ENCODE peak calls at places on chromosomes 13 and 19, in nine cellular contexts. P, O, K, G, S, A, C, X and Z are unnamed samples.

GRCh38 chr13:49810825-49811526 is 18.5 kb upstream of the KPNA3 start:
- DNase-seq in P (no peak), O (no peak), K (no peak), G (peak), S (no peak), A (no peak), C (no peak), X (no peak), Z (no peak)

GRCh38 chr19:53308339-53308811 is 25.2 kb upstream of the ZNF845 start:
- DNase-seq in P (no peak), O (no peak), K (peak), G (peak), S (peak), A (no peak), C (no peak), X (no peak), Z (peak)

GRCh38 chr13:63938851-63939250 is 2523.2 kb upstream of the PCDH20 start:
- DNase-seq in P (no peak), O (peak), K (no peak), G (no peak), S (no peak), A (no peak), C (no peak), X (no peak), Z (no peak)

GRCh38 chr13:114064516-114065140 is 67.8 kb downstream of the RASA3 start:
- DNase-seq in P (no peak), O (no peak), K (no peak), G (no peak), S (no peak), A (no peak), C (no peak), X (no peak), Z (no peak)

GRCh38 chr13:35484384-35484783 is 7.9 kb upstream of the MAB21L1 start:
- DNase-seq in P (no peak), O (no peak), K (no peak), G (no peak), S (no peak), A (no peak), C (no peak), X (no peak), Z (peak)

GRCh38 chr19:36136975-36137686 is 2.7 kb upstream of the CAPNS1 start:
- DNase-seq in P (no peak), O (no peak), K (peak), G (peak), S (no peak), A (peak), C (no peak), X (no peak), Z (no peak)

GRCh38 chr13:98741741-98742435 is 10.6 kb downstream of the SLC15A1 start:
- DNase-seq in P (no peak), O (no peak), K (no peak), G (peak), S (no peak), A (no peak), C (no peak), X (no peak), Z (no peak)

GRCh38 chr13:91153372-91153771 is 194.1 kb upstream of the MIR17HG start:
- DNase-seq in P (no peak), O (no peak), K (peak), G (no peak), S (no peak), A (no peak), C (no peak), X (no peak), Z (peak)

GRCh38 chr19:32287086-32287485 is 58.3 kb upstream of the ZNF507 start:
- DNase-seq in P (no peak), O (no peak), K (peak), G (no peak), S (no peak), A (peak), C (no peak), X (no peak), Z (no peak)

GRCh38 chr19:36120092-36120983 is 5.1 kb downstream of the TBCB start:
- DNase-seq in P (no peak), O (no peak), K (no peak), G (no peak), S (no peak), A (no peak), C (no peak), X (no peak), Z (no peak)

GRCh38 chr19:3625996-3626472 is 556 bp downstream of the CACTIN start:
- DNase-seq in P (no peak), O (no peak), K (peak), G (peak), S (no peak), A (no peak), C (no peak), X (no peak), Z (no peak)

GRCh38 chr19:57288373-57288772 is 8.1 kb downstream of the ZNF460 start:
- DNase-seq in P (no peak), O (no peak), K (no peak), G (no peak), S (no peak), A (no peak), C (no peak), X (no peak), Z (no peak)

GRCh38 chr19:31331536-31331935 is 17.7 kb downstream of the TSHZ3 start:
- DNase-seq in P (no peak), O (no peak), K (no peak), G (no peak), S (no peak), A (no peak), C (no peak), X (no peak), Z (no peak)

GRCh38 chr19:17073869-17074627 is 1.2 kb downstream of the HAUS8 start:
- DNase-seq in P (no peak), O (no peak), K (peak), G (no peak), S (no peak), A (peak), C (no peak), X (no peak), Z (no peak)

GRCh38 chr13:113275387-113275786 is 21.7 kb upstream of the LAMP1 start:
- DNase-seq in P (no peak), O (peak), K (peak), G (peak), S (peak), A (no peak), C (no peak), X (no peak), Z (peak)

GRCh38 chr13:53250272-53250875 is 221.8 kb downstream of the OLFM4 start:
- DNase-seq in P (peak), O (peak), K (peak), G (peak), S (no peak), A (no peak), C (no peak), X (no peak), Z (peak)